ENCODE peak calls at places on chromosomes 11 and 22, in four cellular contexts. W is mesendoderm, V is GM03348, C is lower lobe of right lung. E is an unnamed sample.

GRCh38 chr11:86374586-86374985 is at the start of gene CCDC81:
- DNase-seq in V (peak), W (peak), C (peak), E (peak)

GRCh38 chr22:36352775-36353507 is 34.8 kb downstream of the MYH9 start:
- DNase-seq in V (no peak), W (no peak), C (peak), E (no peak)

GRCh38 chr22:50270302-50271010 is at the start of gene MAPK11:
- DNase-seq in V (peak), W (peak), C (peak), E (peak)

GRCh38 chr11:58688779-58689503 is 42.8 kb downstream of the GLYAT start:
- DNase-seq in W (no peak), C (no peak), V (no peak), E (no peak)

GRCh38 chr11:50298182-50298988 is 265.7 kb downstream of the OR4C45 start:
- DNase-seq in W (no peak), C (no peak), V (peak), E (no peak)

GRCh38 chr11:67031791-67032561 is 9.0 kb downstream of the SYT12 start:
- DNase-seq in W (no peak), V (no peak), C (no peak), E (no peak)

GRCh38 chr11:43924112-43924855 is 18.2 kb upstream of the C11orf96 start:
- DNase-seq in C (no peak), W (no peak), V (no peak), E (no peak)

GRCh38 chr11:119722281-119722794 is 6.7 kb downstream of the NECTIN1 start:
- DNase-seq in W (no peak), V (no peak), C (no peak), E (no peak)

GRCh38 chr11:70505331-70505731 is 107.0 kb downstream of the CTTN start:
- DNase-seq in C (peak), W (no peak), V (no peak), E (no peak)

GRCh38 chr11:63680842-63681207 is 475 bp upstream of the RTN3 start:
- DNase-seq in V (no peak), W (peak), C (no peak), E (no peak)